ENCODE peak calls at places on chromosomes 4 and X, in four cellular contexts. K is germinal center, W is cardiac fibroblast, F is renal cortical epithelial cell. E is an unnamed sample.
A peak's percentile ranks its signal among the peaks of the same experiment; 100 is the strongest.

GRCh38 chr4:77194989-77195388 is 38.0 kb downstream of the CCNG2 start:
- DNase-seq in W (no peak), K (no peak), F (no peak), E (peak; percentile 47)

GRCh38 chrX:3663576-3664290 is 49.7 kb downstream of the PRKX start:
- DNase-seq in F (no peak), W (no peak), K (peak; percentile 20), E (no peak)

GRCh38 chr4:8324640-8325239 is 55.2 kb downstream of the HTRA3 start:
- DNase-seq in K (no peak), W (no peak), F (no peak), E (peak; percentile 79)

GRCh38 chrX:67922950-67923349 is 379.1 kb downstream of the AR start:
- DNase-seq in W (no peak), F (no peak), K (no peak), E (peak; percentile 0)

GRCh38 chr4:61828960-61829359 is 628.8 kb downstream of the ADGRL3 start:
- DNase-seq in W (no peak), F (no peak), K (no peak), E (no peak)

GRCh38 chrX:42079968-42080367 is 156.6 kb upstream of the CASK start:
- DNase-seq in K (no peak), W (no peak), F (no peak), E (no peak)

GRCh38 chr4:174522183-174523002 is at the start of gene HPGD:
- DNase-seq in W (no peak), K (peak; percentile 37), F (no peak), E (peak; percentile 8)

GRCh38 chr4:90425893-90426292 is 298.7 kb downstream of the CCSER1 start:
- DNase-seq in K (no peak), W (peak; percentile 1), F (no peak), E (no peak)

GRCh38 chrX:96615448-96615847 is 69.2 kb upstream of the DIAPH2 start:
- DNase-seq in F (no peak), W (peak; percentile 3), K (no peak), E (no peak)

GRCh38 chrX:21831496-21831895 is 7.9 kb upstream of the MBTPS2 start:
- DNase-seq in F (peak; percentile 28), K (no peak), W (no peak), E (no peak)

E was measured in bronchial epithelial cell.